ENCODE peak calls at places on chromosomes 4 and X, in five cellular contexts. One of them, this sample, is unnamed.

GRCh38 chr4:15003891-15004700 is 1.8 kb downstream of the CPEB2 start:
- DNase-seq in NCI-H146: peak; percentile 51
- DNase-seq in posterior vena cava: peak; percentile 85
- DNase-seq in activated T-helper 1 cell treated with anti-CD3 and anti-CD28 coated beads, Interleukin-2, amount 50 U/mL, for 16 hours: peak; percentile 23
- DNase-seq in endothelial cell of umbilical vein: peak; percentile 30
- DNase-seq in this sample: peak; percentile 59

GRCh38 chr4:139740531-139741041 is 75.0 kb downstream of the MGST2 start:
- DNase-seq in NCI-H146: no peak
- DNase-seq in posterior vena cava: no peak
- DNase-seq in activated T-helper 1 cell treated with anti-CD3 and anti-CD28 coated beads, Interleukin-2, amount 50 U/mL, for 16 hours: no peak
- DNase-seq in endothelial cell of umbilical vein: peak; percentile 92
- DNase-seq in this sample: no peak

GRCh38 chr4:184792950-184793555 is 32.7 kb downstream of the ACSL1 start:
- DNase-seq in NCI-H146: no peak
- DNase-seq in posterior vena cava: no peak
- DNase-seq in activated T-helper 1 cell treated with anti-CD3 and anti-CD28 coated beads, Interleukin-2, amount 50 U/mL, for 16 hours: no peak
- DNase-seq in endothelial cell of umbilical vein: peak; percentile 76
- DNase-seq in this sample: peak; percentile 76

GRCh38 chr4:26233350-26233749 is 87.5 kb upstream of the RBPJ start:
- DNase-seq in NCI-H146: no peak
- DNase-seq in posterior vena cava: no peak
- DNase-seq in activated T-helper 1 cell treated with anti-CD3 and anti-CD28 coated beads, Interleukin-2, amount 50 U/mL, for 16 hours: no peak
- DNase-seq in endothelial cell of umbilical vein: no peak
- DNase-seq in this sample: no peak

GRCh38 chr4:14850374-14851097 is 151.7 kb upstream of the CPEB2 start:
- DNase-seq in NCI-H146: no peak
- DNase-seq in posterior vena cava: no peak
- DNase-seq in activated T-helper 1 cell treated with anti-CD3 and anti-CD28 coated beads, Interleukin-2, amount 50 U/mL, for 16 hours: no peak
- DNase-seq in endothelial cell of umbilical vein: no peak
- DNase-seq in this sample: no peak

GRCh38 chr4:55364691-55365346 is 18.8 kb downstream of the SRD5A3 start:
- DNase-seq in NCI-H146: no peak
- DNase-seq in posterior vena cava: no peak
- DNase-seq in activated T-helper 1 cell treated with anti-CD3 and anti-CD28 coated beads, Interleukin-2, amount 50 U/mL, for 16 hours: no peak
- DNase-seq in endothelial cell of umbilical vein: peak; percentile 74
- DNase-seq in this sample: no peak

GRCh38 chr4:178672512-178672911 is 1230.3 kb upstream of the AGA start:
- DNase-seq in NCI-H146: no peak
- DNase-seq in posterior vena cava: no peak
- DNase-seq in activated T-helper 1 cell treated with anti-CD3 and anti-CD28 coated beads, Interleukin-2, amount 50 U/mL, for 16 hours: no peak
- DNase-seq in endothelial cell of umbilical vein: no peak
- DNase-seq in this sample: no peak

GRCh38 chrX:19650996-19651395 is 135.7 kb upstream of the MAP3K15 start:
- DNase-seq in NCI-H146: no peak
- DNase-seq in posterior vena cava: no peak
- DNase-seq in activated T-helper 1 cell treated with anti-CD3 and anti-CD28 coated beads, Interleukin-2, amount 50 U/mL, for 16 hours: no peak
- DNase-seq in endothelial cell of umbilical vein: no peak
- DNase-seq in this sample: no peak

GRCh38 chrX:40121618-40122017 is 23.9 kb upstream of the BCOR start:
- DNase-seq in NCI-H146: no peak
- DNase-seq in posterior vena cava: no peak
- DNase-seq in activated T-helper 1 cell treated with anti-CD3 and anti-CD28 coated beads, Interleukin-2, amount 50 U/mL, for 16 hours: no peak
- DNase-seq in endothelial cell of umbilical vein: no peak
- DNase-seq in this sample: no peak

GRCh38 chr4:173424899-173425805 is 26.2 kb upstream of the SCRG1 start:
- DNase-seq in NCI-H146: no peak
- DNase-seq in posterior vena cava: no peak
- DNase-seq in activated T-helper 1 cell treated with anti-CD3 and anti-CD28 coated beads, Interleukin-2, amount 50 U/mL, for 16 hours: no peak
- DNase-seq in endothelial cell of umbilical vein: no peak
- DNase-seq in this sample: no peak

GRCh38 chr4:19329631-19330030 is 922.1 kb upstream of the SLIT2 start:
- DNase-seq in NCI-H146: no peak
- DNase-seq in posterior vena cava: no peak
- DNase-seq in activated T-helper 1 cell treated with anti-CD3 and anti-CD28 coated beads, Interleukin-2, amount 50 U/mL, for 16 hours: no peak
- DNase-seq in endothelial cell of umbilical vein: no peak
- DNase-seq in this sample: no peak

GRCh38 chr4:6917445-6918241 is 8.0 kb downstream of the TBC1D14 start:
- DNase-seq in NCI-H146: peak; percentile 97
- DNase-seq in posterior vena cava: peak; percentile 95
- DNase-seq in activated T-helper 1 cell treated with anti-CD3 and anti-CD28 coated beads, Interleukin-2, amount 50 U/mL, for 16 hours: no peak
- DNase-seq in endothelial cell of umbilical vein: peak; percentile 55
- DNase-seq in this sample: no peak

GRCh38 chr4:180100433-180101344 is 2142.5 kb upstream of the TENM3 start:
- DNase-seq in NCI-H146: no peak
- DNase-seq in posterior vena cava: no peak
- DNase-seq in activated T-helper 1 cell treated with anti-CD3 and anti-CD28 coated beads, Interleukin-2, amount 50 U/mL, for 16 hours: no peak
- DNase-seq in endothelial cell of umbilical vein: no peak
- DNase-seq in this sample: peak; percentile 40

GRCh38 chr4:151745727-151746231 is 15.0 kb downstream of the GATB start:
- DNase-seq in NCI-H146: no peak
- DNase-seq in posterior vena cava: no peak
- DNase-seq in activated T-helper 1 cell treated with anti-CD3 and anti-CD28 coated beads, Interleukin-2, amount 50 U/mL, for 16 hours: no peak
- DNase-seq in endothelial cell of umbilical vein: no peak
- DNase-seq in this sample: no peak

GRCh38 chrX:37666516-37666915 is 19.1 kb upstream of the XK start:
- DNase-seq in NCI-H146: no peak
- DNase-seq in posterior vena cava: no peak
- DNase-seq in activated T-helper 1 cell treated with anti-CD3 and anti-CD28 coated beads, Interleukin-2, amount 50 U/mL, for 16 hours: no peak
- DNase-seq in endothelial cell of umbilical vein: peak; percentile 9
- DNase-seq in this sample: no peak

GRCh38 chrX:118780509-118780908 is 43.1 kb upstream of the ZCCHC12 start:
- DNase-seq in NCI-H146: no peak
- DNase-seq in posterior vena cava: no peak
- DNase-seq in activated T-helper 1 cell treated with anti-CD3 and anti-CD28 coated beads, Interleukin-2, amount 50 U/mL, for 16 hours: no peak
- DNase-seq in endothelial cell of umbilical vein: no peak
- DNase-seq in this sample: no peak

GRCh38 chr4:154192585-154192984 is 299.0 kb downstream of the DCHS2 start:
- DNase-seq in NCI-H146: no peak
- DNase-seq in posterior vena cava: no peak
- DNase-seq in activated T-helper 1 cell treated with anti-CD3 and anti-CD28 coated beads, Interleukin-2, amount 50 U/mL, for 16 hours: no peak
- DNase-seq in endothelial cell of umbilical vein: no peak
- DNase-seq in this sample: no peak

GRCh38 chr4:118865091-118865708 is 23.5 kb upstream of the SYNPO2 start:
- DNase-seq in NCI-H146: peak; percentile 54
- DNase-seq in posterior vena cava: no peak
- DNase-seq in activated T-helper 1 cell treated with anti-CD3 and anti-CD28 coated beads, Interleukin-2, amount 50 U/mL, for 16 hours: no peak
- DNase-seq in endothelial cell of umbilical vein: peak; percentile 64
- DNase-seq in this sample: no peak

GRCh38 chr4:178329226-178329872 is 887.1 kb upstream of the AGA start:
- DNase-seq in NCI-H146: no peak
- DNase-seq in posterior vena cava: no peak
- DNase-seq in activated T-helper 1 cell treated with anti-CD3 and anti-CD28 coated beads, Interleukin-2, amount 50 U/mL, for 16 hours: no peak
- DNase-seq in endothelial cell of umbilical vein: no peak
- DNase-seq in this sample: no peak

GRCh38 chr4:122759639-122760310 is 27.3 kb downstream of the BBS12 start:
- DNase-seq in NCI-H146: no peak
- DNase-seq in posterior vena cava: no peak
- DNase-seq in activated T-helper 1 cell treated with anti-CD3 and anti-CD28 coated beads, Interleukin-2, amount 50 U/mL, for 16 hours: no peak
- DNase-seq in endothelial cell of umbilical vein: no peak
- DNase-seq in this sample: no peak

GRCh38 chr4:113837397-113837796 is 75.9 kb upstream of the CAMK2D start:
- DNase-seq in NCI-H146: peak; percentile 4
- DNase-seq in posterior vena cava: no peak
- DNase-seq in activated T-helper 1 cell treated with anti-CD3 and anti-CD28 coated beads, Interleukin-2, amount 50 U/mL, for 16 hours: no peak
- DNase-seq in endothelial cell of umbilical vein: peak; percentile 51
- DNase-seq in this sample: no peak

GRCh38 chrX:97401154-97401553 is 517.4 kb downstream of the RPA4 start:
- DNase-seq in NCI-H146: no peak
- DNase-seq in posterior vena cava: no peak
- DNase-seq in activated T-helper 1 cell treated with anti-CD3 and anti-CD28 coated beads, Interleukin-2, amount 50 U/mL, for 16 hours: no peak
- DNase-seq in endothelial cell of umbilical vein: no peak
- DNase-seq in this sample: no peak

GRCh38 chr4:92501456-92501855 is 197.7 kb downstream of the GRID2 start:
- DNase-seq in NCI-H146: no peak
- DNase-seq in posterior vena cava: no peak
- DNase-seq in activated T-helper 1 cell treated with anti-CD3 and anti-CD28 coated beads, Interleukin-2, amount 50 U/mL, for 16 hours: no peak
- DNase-seq in endothelial cell of umbilical vein: no peak
- DNase-seq in this sample: no peak

GRCh38 chrX:8748855-8749254 is 16.9 kb upstream of the ANOS1 start:
- DNase-seq in NCI-H146: peak; percentile 17
- DNase-seq in posterior vena cava: no peak
- DNase-seq in activated T-helper 1 cell treated with anti-CD3 and anti-CD28 coated beads, Interleukin-2, amount 50 U/mL, for 16 hours: no peak
- DNase-seq in endothelial cell of umbilical vein: peak; percentile 22
- DNase-seq in this sample: no peak

GRCh38 chr4:43066415-43066814 is 173.9 kb downstream of the GRXCR1 start:
- DNase-seq in NCI-H146: no peak
- DNase-seq in posterior vena cava: no peak
- DNase-seq in activated T-helper 1 cell treated with anti-CD3 and anti-CD28 coated beads, Interleukin-2, amount 50 U/mL, for 16 hours: no peak
- DNase-seq in endothelial cell of umbilical vein: no peak
- DNase-seq in this sample: no peak

GRCh38 chr4:107987916-107988762 is 1.6 kb upstream of the HADH start:
- DNase-seq in NCI-H146: no peak
- DNase-seq in posterior vena cava: no peak
- DNase-seq in activated T-helper 1 cell treated with anti-CD3 and anti-CD28 coated beads, Interleukin-2, amount 50 U/mL, for 16 hours: no peak
- DNase-seq in endothelial cell of umbilical vein: no peak
- DNase-seq in this sample: no peak

This sample was measured in RWPE2.